ENCODE peak calls at places on chromosome 5, in six cellular contexts. Z, L, P, G, Q and Y are unnamed samples.

GRCh38 chr5:1847611-1848010 is 35.1 kb downstream of the IRX4 start:
- DNase-seq in Z (no peak), L (no peak), P (no peak), G (no peak), Q (no peak), Y (no peak)

GRCh38 chr5:181087309-181087708 is 43.7 kb downstream of the OR2V1 start:
- DNase-seq in Z (no peak), L (no peak), P (no peak), G (no peak), Q (no peak), Y (no peak)

GRCh38 chr5:17817946-17818345 is 183.7 kb downstream of the TAF11L14 start:
- DNase-seq in Z (no peak), L (no peak), P (no peak), G (peak; percentile 18), Q (no peak), Y (no peak)

GRCh38 chr5:11072556-11072955 is 311.5 kb upstream of the DAP start:
- DNase-seq in Z (no peak), L (no peak), P (no peak), G (no peak), Q (no peak), Y (no peak)

GRCh38 chr5:179142434-179143198 is 82.4 kb downstream of the ZNF354C start:
- DNase-seq in Z (no peak), L (no peak), P (no peak), G (peak; percentile 87), Q (no peak), Y (no peak)

GRCh38 chr5:97162045-97162444 is 19.6 kb upstream of the LIX1 start:
- DNase-seq in Z (peak; percentile 36), L (no peak), P (peak; percentile 23), G (peak; percentile 84), Q (no peak), Y (no peak)

GRCh38 chr5:160271396-160271795 is 41.0 kb downstream of the CCNJL start:
- DNase-seq in Z (no peak), L (no peak), P (no peak), G (no peak), Q (no peak), Y (no peak)

GRCh38 chr5:171984748-171985419 is 21.6 kb downstream of the FBXW11 start:
- DNase-seq in Z (peak; percentile 49), L (no peak), P (no peak), G (peak; percentile 98), Q (no peak), Y (no peak)

GRCh38 chr5:171351674-171352073 is 36.0 kb upstream of the NPM1 start:
- DNase-seq in Z (no peak), L (no peak), P (no peak), G (no peak), Q (no peak), Y (no peak)

DNA sequence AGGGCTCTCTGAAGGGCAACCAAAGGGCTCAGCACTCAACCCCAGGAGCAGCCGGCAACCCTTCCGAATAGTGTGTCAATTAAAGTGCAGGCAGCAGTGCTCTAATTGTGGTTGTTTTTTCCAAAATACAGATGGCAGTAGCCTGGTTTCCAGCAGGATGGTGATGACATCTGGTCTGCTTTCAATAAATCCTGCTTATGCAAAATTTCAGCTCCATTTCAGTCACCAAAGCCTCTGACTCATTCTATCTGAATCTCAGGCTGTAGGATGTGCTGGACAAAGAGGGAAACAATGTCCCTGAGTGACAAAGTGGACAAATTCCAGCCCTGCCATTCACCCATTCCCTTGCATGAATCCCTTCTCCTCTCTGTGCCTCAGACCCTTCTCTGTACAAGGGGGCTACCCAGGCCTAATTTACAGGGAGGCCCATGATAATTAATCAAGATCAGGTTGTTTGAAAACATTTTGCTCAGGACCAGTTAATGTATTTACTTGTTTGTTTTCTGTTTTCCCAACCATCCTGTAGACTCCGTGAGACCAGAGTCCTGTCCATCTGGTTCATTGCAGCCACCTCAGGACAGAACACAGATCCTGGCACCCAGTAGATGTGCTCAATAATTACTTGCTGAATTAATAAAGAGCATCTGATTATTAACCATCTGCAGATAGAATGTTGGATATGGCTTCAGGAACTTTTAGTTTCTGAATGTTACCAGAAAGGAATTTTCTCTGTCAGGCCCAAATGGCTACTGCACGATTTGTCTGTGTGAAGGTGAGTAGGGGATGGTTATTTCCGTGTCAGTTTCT is 27.1 kb downstream of the FOXI1 start:
- DNase-seq in Z (no peak), L (no peak), P (no peak), G (peak; percentile 44), Q (no peak), Y (no peak)
- H3K27ac ChIP-seq in Z (no peak overlapping the region), L (no peak overlapping the region), P (no peak overlapping the region), G (no peak overlapping the region), Q (no peak overlapping the region), Y (no peak overlapping the region)

DNA sequence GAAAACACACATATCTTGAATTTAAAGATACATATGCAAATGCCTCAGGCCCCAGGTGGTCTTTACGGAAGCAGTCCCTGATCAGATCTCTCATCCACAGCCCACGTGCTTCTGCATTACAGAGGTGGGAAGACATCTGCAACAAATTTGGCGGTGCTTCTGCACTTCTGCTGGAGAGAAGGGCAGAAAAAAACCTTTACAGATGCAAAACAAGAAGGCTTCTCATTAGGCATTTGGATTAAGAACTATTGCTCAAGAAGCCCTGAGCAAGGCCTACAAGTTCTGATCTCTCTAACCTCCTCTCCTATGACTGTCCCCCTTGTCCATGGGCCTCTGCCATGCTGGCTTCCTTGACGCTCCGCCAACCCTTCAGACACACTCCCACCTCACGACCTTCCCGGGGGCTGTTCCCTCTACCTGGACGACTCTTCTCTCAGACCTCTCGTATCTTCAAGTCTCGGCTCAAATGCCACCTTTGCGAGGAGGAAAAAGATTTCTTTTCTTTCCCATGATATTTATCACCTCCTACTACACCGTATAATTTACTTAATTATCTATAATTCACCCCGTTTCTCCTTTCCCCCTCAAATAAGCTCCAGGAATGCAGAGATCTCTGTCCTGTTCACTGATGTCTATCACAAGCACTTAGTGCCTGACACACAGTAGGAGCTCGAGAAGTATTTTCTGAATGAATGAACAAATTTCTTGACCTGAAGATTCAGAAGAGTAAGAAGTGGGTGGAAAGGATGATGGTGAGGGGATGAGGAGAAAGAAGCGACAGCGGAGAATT is 1.1 kb downstream of the MTMR12 start:
- DNase-seq in Z (no peak), L (no peak), P (no peak), G (peak; percentile 11), Q (no peak), Y (no peak)
- H3K27ac ChIP-seq in Z (peak overlapping the region; percentile 89), L (peak overlapping the region; percentile 100), P (peak overlapping the region; percentile 79), G (peak overlapping the region; percentile 25), Q (peak overlapping the region; percentile 95), Y (peak overlapping the region; percentile 82)

DNA sequence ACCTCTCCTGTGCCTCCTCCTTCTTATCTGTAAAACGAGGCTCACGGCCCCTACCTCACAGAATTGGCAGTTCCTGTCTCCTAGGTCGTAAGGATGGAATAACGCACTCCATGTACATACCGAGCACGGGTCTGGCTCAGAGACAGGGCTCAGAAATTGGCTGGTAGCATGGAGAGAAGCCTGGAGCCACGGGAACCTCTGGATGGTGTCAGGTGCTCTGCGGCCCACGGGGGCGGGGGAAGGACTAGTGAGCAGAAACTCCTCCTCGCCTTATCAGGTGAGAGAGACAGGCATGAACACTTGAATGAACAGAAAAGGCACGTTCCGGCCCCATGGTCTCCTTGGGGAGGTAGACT is 15.4 kb upstream of the C5orf47 start:
- DNase-seq in Z (no peak), L (no peak), P (no peak), G (no peak), Q (peak; percentile 81), Y (peak; percentile 63)
- H3K27ac ChIP-seq in Z (no peak overlapping the region), L (peak overlapping the region; percentile 54), P (no peak overlapping the region), G (no peak overlapping the region), Q (peak overlapping the region; percentile 42), Y (peak overlapping the region; percentile 63)

DNA sequence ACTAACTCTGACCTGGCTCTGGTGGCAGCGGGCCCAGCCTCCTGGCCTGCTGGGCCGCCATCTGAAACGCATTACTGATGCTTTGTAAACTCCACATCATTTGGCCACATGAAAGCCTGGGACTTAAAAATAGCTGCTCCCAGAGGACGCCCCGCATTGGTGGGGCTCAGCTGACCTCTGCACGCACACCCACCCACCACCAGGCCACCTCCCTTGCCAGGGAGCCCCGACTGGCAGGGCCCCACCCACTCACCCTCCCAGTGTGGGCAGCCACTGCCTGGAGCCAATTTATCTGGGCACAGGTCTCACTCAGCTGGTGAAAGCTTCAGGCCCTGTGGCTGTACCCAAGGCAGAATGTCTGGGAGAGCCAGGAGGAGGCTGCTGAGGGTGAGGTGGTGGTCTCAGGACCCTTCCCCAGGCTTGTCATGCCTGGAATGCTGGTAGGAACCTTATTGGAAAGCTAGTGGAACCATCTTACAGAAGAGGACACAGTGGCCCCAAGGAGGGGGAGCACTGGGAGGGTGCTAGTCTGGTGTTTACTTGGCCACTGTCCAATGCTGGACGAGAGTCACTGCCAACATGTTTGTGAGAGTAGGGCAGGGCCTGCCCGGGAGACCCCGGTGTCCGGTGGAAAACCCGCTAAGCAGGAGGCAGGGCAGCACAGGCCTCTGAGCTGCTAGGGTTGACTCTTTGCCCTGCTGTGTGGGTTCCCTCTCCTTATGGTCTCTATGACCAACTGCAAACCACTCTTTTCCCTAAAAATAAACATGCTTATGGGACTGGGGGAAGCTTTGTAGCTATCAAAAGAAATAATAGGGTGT is 10.9 kb downstream of the TCF7 start:
- DNase-seq in Z (peak; percentile 30), L (peak; percentile 64), P (no peak), G (peak; percentile 96), Q (no peak), Y (peak; percentile 49)
- H3K27ac ChIP-seq in Z (peak overlapping the region; percentile 64), L (peak overlapping the region; percentile 31), P (peak overlapping the region; percentile 97), G (peak overlapping the region; percentile 13), Q (peak overlapping the region; percentile 42), Y (peak overlapping the region; percentile 48)

GRCh38 chr5:126676195-126676624 is 75.5 kb downstream of the PHAX start:
- DNase-seq in Z (peak; percentile 59), L (no peak), P (peak; percentile 57), G (peak; percentile 60), Q (no peak), Y (peak; percentile 15)

GRCh38 chr5:126674145-126674544 is 73.4 kb downstream of the PHAX start:
- DNase-seq in Z (no peak), L (no peak), P (no peak), G (no peak), Q (no peak), Y (no peak)

GRCh38 chr5:126675338-126675737 is 74.6 kb downstream of the PHAX start:
- DNase-seq in Z (no peak), L (no peak), P (no peak), G (no peak), Q (no peak), Y (no peak)

GRCh38 chr5:126677101-126677500 is 76.4 kb downstream of the PHAX start:
- DNase-seq in Z (no peak), L (no peak), P (no peak), G (no peak), Q (no peak), Y (no peak)

GRCh38 chr5:126673477-126673876 is 72.7 kb downstream of the PHAX start:
- DNase-seq in Z (no peak), L (no peak), P (no peak), G (no peak), Q (no peak), Y (no peak)
- H3K27ac ChIP-seq in Z (no peak overlapping the region), L (no peak overlapping the region), P (no peak overlapping the region), G (no peak overlapping the region), Q (no peak overlapping the region), Y (no peak overlapping the region)

GRCh38 chr5:43498571-43498970 is 14.9 kb upstream of the TMEM267 start:
- DNase-seq in Z (no peak), L (no peak), P (no peak), G (no peak), Q (no peak), Y (no peak)
- H3K27ac ChIP-seq in Z (no peak overlapping the region), L (no peak overlapping the region), P (no peak overlapping the region), G (no peak overlapping the region), Q (no peak overlapping the region), Y (no peak overlapping the region)